ENCODE peak calls at places on chromosomes 2 and 18, in four cellular contexts. I is K562, O is HepG2, Q is GM12878. A is an unnamed sample.

GRCh38 chr2:20574930-20575329 is 76.0 kb downstream of the HS1BP3 start:
- DNase-seq in I (no peak), O (no peak), Q (no peak), A (no peak)

GRCh38 chr2:230012242-230012884 is 56.4 kb downstream of the SLC16A14 start:
- DNase-seq in I (peak), O (no peak), Q (no peak), A (no peak)

GRCh38 chr2:48107326-48107925 is 201.1 kb upstream of the FBXO11 start:
- DNase-seq in I (no peak), O (peak), Q (no peak), A (no peak)

GRCh38 chr2:69122271-69122670 is 109.3 kb downstream of the ANTXR1 start:
- DNase-seq in I (no peak), O (no peak), Q (no peak), A (no peak)

GRCh38 chr2:236446521-236446920 is 123.1 kb upstream of the ACKR3 start:
- DNase-seq in I (no peak), O (no peak), Q (no peak), A (no peak)

GRCh38 chr2:83686863-83687262 is 772.2 kb downstream of the SUCLG1 start:
- DNase-seq in I (no peak), O (no peak), Q (no peak), A (no peak)

GRCh38 chr18:11040823-11041712 is 108.3 kb downstream of the PIEZO2 start:
- DNase-seq in I (peak), O (peak), Q (no peak), A (peak)

GRCh38 chr2:219905640-219906039 is 278.2 kb downstream of the SLC4A3 start:
- DNase-seq in I (no peak), O (no peak), Q (no peak), A (no peak)

GRCh38 chr2:3195865-3196504 is 181.6 kb downstream of the EIPR1 start:
- DNase-seq in I (no peak), O (no peak), Q (no peak), A (no peak)

GRCh38 chr2:120161190-120161589 is 62.0 kb downstream of the TMEM185B start:
- DNase-seq in I (no peak), O (no peak), Q (no peak), A (no peak)

GRCh38 chr18:59621027-59621426 is 76.2 kb downstream of the CCBE1 start:
- DNase-seq in I (no peak), O (no peak), Q (no peak), A (no peak)

GRCh38 chr2:8923173-8923572 is 80.3 kb downstream of the MBOAT2 start:
- DNase-seq in I (no peak), O (no peak), Q (no peak), A (no peak)

GRCh38 chr18:12744103-12744502 is 41.3 kb downstream of the PSMG2 start:
- DNase-seq in I (no peak), O (peak), Q (no peak), A (no peak)

GRCh38 chr18:21167641-21168372 is 56.2 kb upstream of the ROCK1 start:
- DNase-seq in I (no peak), O (peak), Q (no peak), A (no peak)

GRCh38 chr2:128605421-128605820 is 286.8 kb upstream of the HS6ST1 start:
- DNase-seq in I (no peak), O (no peak), Q (no peak), A (no peak)

GRCh38 chr2:69817739-69818494 is 11.5 kb upstream of the GMCL1 start:
- DNase-seq in I (peak), O (no peak), Q (no peak), A (no peak)

GRCh38 chr18:7980136-7980535 is 413.0 kb downstream of the PTPRM start:
- DNase-seq in I (no peak), O (peak), Q (no peak), A (no peak)
- TF ChIP-seq TARDBP in I (no peak), O (no peak), Q (no peak), A (no peak)

GRCh38 chr2:12514168-12514567 is 202.6 kb upstream of the TRIB2 start:
- DNase-seq in I (no peak), O (no peak), Q (no peak), A (no peak)
- TF ChIP-seq SP1 in I (no peak), O (no peak), Q (no peak), A (no peak)

GRCh38 chr2:60426341-60426740 is 127.1 kb downstream of the BCL11A start:
- DNase-seq in I (no peak), O (no peak), Q (no peak), A (no peak)

GRCh38 chr2:60423066-60423465 is 130.4 kb downstream of the BCL11A start:
- DNase-seq in I (no peak), O (no peak), Q (no peak), A (no peak)

GRCh38 chr2:60424233-60424632 is 129.2 kb downstream of the BCL11A start:
- DNase-seq in I (no peak), O (no peak), Q (no peak), A (no peak)

GRCh38 chr2:60429681-60430080 is 123.8 kb downstream of the BCL11A start:
- DNase-seq in I (no peak), O (no peak), Q (no peak), A (peak)

DNA sequence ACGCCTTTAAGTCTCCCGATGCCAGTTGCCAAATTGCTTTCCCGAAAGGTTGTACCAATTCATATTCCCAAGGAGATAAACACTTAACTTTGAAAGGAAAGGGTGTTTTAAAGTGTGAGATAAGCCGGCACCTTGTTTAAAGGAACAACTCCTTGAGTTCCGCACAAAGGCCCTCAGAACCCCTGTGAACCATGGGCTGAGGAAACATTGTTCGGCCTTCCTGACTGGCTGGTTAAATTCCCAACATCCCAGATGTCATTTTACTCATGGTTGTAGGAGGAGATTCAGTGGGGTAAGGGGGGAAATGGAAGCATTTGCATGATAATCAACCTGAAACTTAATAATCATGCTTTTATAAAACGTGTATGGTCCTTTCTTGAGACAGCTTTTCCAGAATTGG is 126.5 kb downstream of the BCL11A start:
- DNase-seq in I (no peak), O (no peak), Q (no peak), A (no peak)
- TF ChIP-seq FOXK2 in I (no peak), O (no peak), Q (no peak), A (no peak)

GRCh38 chr18:76099931-76100457 is 395.0 kb downstream of the ZNF516 start:
- DNase-seq in I (no peak), O (no peak), Q (no peak), A (no peak)

GRCh38 chr18:76098728-76099514 is 396.1 kb downstream of the ZNF516 start:
- DNase-seq in I (no peak), O (no peak), Q (no peak), A (no peak)
- TF ChIP-seq TARDBP in I (no peak), O (no peak), Q (no peak), A (no peak)

DNA sequence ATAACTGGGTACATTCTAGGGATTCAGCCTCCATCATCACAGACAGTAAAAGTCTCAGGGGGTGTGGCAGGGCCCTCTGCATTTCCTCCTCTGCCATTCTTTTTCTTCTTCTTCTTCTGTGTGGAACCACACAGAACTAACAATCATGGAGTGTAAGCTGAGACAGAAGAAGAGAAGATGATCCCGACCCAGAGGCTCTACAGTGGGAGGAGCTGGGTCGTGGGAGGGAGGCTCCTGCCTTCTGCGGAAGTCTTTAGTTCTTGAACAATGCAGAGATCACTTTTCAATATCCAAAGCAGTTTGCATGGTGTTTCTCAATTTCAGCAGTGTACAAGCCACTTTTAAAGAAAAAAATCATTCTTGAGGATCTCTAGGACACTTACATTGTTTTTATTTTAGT is 80.9 kb downstream of the KCNS3 start:
- DNase-seq in I (no peak), O (no peak), Q (no peak), A (no peak)
- TF ChIP-seq SP1 in I (no peak), O (no peak), Q (no peak), A (no peak)

A was measured in HEK293T.